ENCODE peak calls at places on chromosomes 6 and 20, in four cellular contexts. H is uterus, A is vagina, P is fibroblast of lung. N is an unnamed sample.

GRCh38 chr20:11676618-11677289 is 240.9 kb upstream of the BTBD3 start:
- DNase-seq in A (no peak), P (peak; percentile 26), H (no peak), N (peak; percentile 53)

GRCh38 chr20:48725589-48725991 is 102.2 kb downstream of the PREX1 start:
- DNase-seq in H (no peak), A (no peak), P (peak; percentile 68), N (no peak)

GRCh38 chr6:42263165-42263852 is 45.6 kb upstream of the MRPS10 start:
- DNase-seq in A (no peak), H (no peak), P (no peak), N (no peak)

GRCh38 chr6:44115866-44116265 is 11.4 kb downstream of the MRPL14 start:
- DNase-seq in H (no peak), P (peak; percentile 88), A (no peak), N (no peak)

GRCh38 chr20:23145281-23145700 is 59.2 kb upstream of the CD93 start:
- DNase-seq in P (peak; percentile 80), A (no peak), H (peak; percentile 38), N (no peak)

GRCh38 chr6:160057080-160057479 is 64.5 kb upstream of the SLC22A1 start:
- DNase-seq in P (no peak), H (no peak), A (no peak), N (no peak)

GRCh38 chr6:143271024-143271423 is 179.5 kb downstream of the ADAT2 start:
- DNase-seq in A (no peak), P (peak; percentile 85), H (no peak), N (no peak)

GRCh38 chr20:48718914-48719578 is 108.8 kb downstream of the PREX1 start:
- DNase-seq in H (no peak), A (no peak), P (no peak), N (no peak)

GRCh38 chr6:150544793-150545192 is 54.9 kb upstream of the PLEKHG1 start:
- DNase-seq in P (no peak), H (no peak), A (no peak), N (no peak)

GRCh38 chr6:131960371-131961133 is 9.4 kb upstream of the CCN2 start:
- DNase-seq in H (no peak), P (no peak), A (no peak), N (no peak)

GRCh38 chr6:128208851-128209580 is 308.2 kb upstream of the THEMIS start:
- DNase-seq in A (no peak), P (peak; percentile 79), H (no peak), N (no peak)

GRCh38 chr6:31308050-31308844 is 36.4 kb upstream of the HLA-C start:
- DNase-seq in A (no peak), H (no peak), P (no peak), N (no peak)

GRCh38 chr6:121480099-121480713 is 44.8 kb downstream of the GJA1 start:
- DNase-seq in A (no peak), H (no peak), P (no peak), N (no peak)

GRCh38 chr6:100216760-100217159 is 222.7 kb upstream of the MCHR2 start:
- DNase-seq in P (no peak), H (no peak), A (no peak), N (no peak)

GRCh38 chr6:79034865-79035264 is 43.2 kb downstream of the PHIP start:
- DNase-seq in A (no peak), P (peak; percentile 17), H (no peak), N (no peak)

GRCh38 chr6:142833054-142833453 is 111.9 kb downstream of the HIVEP2 start:
- DNase-seq in P (peak; percentile 96), H (no peak), A (no peak), N (no peak)

GRCh38 chr20:39874049-39874893 is 814.8 kb downstream of the MAFB start:
- DNase-seq in H (peak; percentile 68), P (peak; percentile 75), A (no peak), N (peak; percentile 31)

GRCh38 chr6:11016452-11016851 is 27.7 kb downstream of the ELOVL2 start:
- DNase-seq in H (no peak), P (no peak), A (no peak), N (no peak)

GRCh38 chr6:149044394-149044965 is 273.0 kb upstream of the TAB2 start:
- DNase-seq in H (no peak), P (peak; percentile 18), A (no peak), N (no peak)

GRCh38 chr20:56412949-56413348 is 889 bp downstream of the CASS4 start:
- DNase-seq in H (no peak), P (no peak), A (no peak), N (no peak)
- H3K4me3 ChIP-seq in H (no peak overlapping the region), P (peak overlapping the region; percentile 68), A (no peak overlapping the region), N (no peak overlapping the region)

DNA sequence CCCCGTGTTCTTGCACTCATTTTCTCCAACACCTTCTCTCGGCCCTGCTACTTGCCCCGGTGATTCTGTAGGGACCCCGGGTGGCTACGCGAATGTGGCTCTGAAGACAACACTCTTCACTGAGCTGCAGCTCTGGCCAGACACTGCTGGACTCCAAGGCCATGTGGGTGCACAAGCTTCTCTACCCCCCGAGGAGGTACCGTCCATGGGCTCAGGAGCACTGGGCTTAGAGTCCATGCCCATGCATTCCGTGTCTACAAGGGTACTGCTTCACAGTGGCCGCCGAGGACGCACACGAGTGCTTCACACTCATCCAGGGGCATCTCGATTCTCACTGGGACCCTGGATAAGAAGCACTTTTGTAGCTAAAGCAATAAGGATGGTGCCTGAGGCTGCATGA is 59.5 kb downstream of the SMOC2 start:
- DNase-seq in H (no peak), A (no peak), P (no peak), N (no peak)
- TF ChIP-seq CTCF in H (no peak), A (no peak), P (no peak), N (no peak)

DNA sequence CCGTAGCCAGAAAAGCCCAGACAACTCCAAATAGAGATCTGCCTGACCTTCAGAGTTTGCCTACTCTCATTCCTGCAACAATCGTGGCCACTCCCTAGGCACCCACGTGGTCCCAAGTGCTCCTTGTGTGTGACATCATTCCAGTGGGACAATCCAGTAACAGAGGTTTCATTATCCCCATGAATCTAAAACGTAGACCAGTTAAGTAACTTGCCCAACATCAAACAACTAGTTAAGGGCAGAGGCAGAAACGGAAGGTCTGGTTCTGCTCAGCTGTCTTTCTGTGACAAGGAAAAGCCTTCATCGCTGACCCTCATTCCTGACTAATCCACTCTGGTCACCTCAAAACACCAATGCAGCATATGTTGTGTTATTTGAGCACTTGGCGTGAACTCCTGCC is 261.4 kb upstream of the JARID2 start:
- DNase-seq in A (no peak), H (no peak), P (peak; percentile 17), N (peak; percentile 35)
- H3K27ac ChIP-seq in A (no peak overlapping the region), H (no peak overlapping the region), P (no peak overlapping the region), N (no peak overlapping the region)

DNA sequence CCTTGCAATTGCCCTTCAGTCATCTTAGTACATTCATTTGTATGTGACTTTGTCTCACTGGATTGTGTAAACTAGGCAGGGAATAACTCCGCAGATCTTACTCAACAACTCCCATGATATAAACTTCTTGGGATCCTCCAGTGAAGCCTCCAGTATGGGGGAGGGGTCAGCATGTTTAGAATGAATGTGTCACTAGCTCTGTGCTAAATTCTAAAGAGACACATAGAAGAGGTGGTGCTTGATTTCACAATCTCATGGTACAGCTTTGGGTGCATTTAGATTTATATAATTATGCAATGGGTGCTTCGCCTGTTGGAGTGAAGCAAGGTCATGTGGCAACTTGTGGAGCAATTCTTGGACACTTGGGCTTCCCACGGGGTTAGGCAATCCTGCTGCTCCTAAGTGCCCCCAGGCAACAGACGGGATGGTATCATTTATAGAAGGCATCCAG is 40.3 kb downstream of the SLC24A3 start:
- DNase-seq in H (peak; percentile 75), P (no peak), A (no peak), N (no peak)
- H3K4me3 ChIP-seq in H (no peak overlapping the region), P (no peak overlapping the region), A (no peak overlapping the region), N (no peak overlapping the region)

DNA sequence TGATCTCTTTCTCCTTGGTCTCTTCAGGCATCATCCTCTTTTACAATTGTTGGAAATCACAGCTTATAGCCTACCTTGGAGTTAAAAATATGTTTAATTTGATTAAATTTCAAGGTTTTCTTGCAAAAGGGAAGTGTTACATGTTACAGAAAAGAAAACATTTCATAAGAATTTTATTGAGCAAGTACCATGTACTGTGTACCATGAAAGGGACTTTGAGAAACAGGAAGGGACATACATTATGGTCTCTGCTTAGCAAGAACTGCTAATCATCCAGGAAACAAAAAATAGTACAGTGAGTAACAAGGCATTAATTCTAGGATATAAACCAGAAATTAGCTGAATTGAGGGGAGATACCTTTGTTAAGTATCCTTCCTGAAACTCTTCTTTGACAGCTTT is 145.3 kb upstream of the SPACA1 start:
- DNase-seq in A (no peak), P (no peak), H (no peak), N (no peak)
- TF ChIP-seq CTCF in A (no peak), P (no peak), H (no peak), N (no peak)

GRCh38 chr20:46214831-46215488 is 93.3 kb downstream of the CDH22 start:
- DNase-seq in H (no peak), P (no peak), A (no peak), N (no peak)

GRCh38 chr20:46215913-46216707 is 92.2 kb downstream of the CDH22 start:
- DNase-seq in H (no peak), A (no peak), P (peak; percentile 59), N (no peak)

GRCh38 chr20:46212876-46213275 is 94.8 kb downstream of the CD40 start:
- DNase-seq in P (no peak), A (no peak), H (no peak), N (no peak)

GRCh38 chr20:46212252-46212651 is 94.1 kb downstream of the CD40 start:
- DNase-seq in H (no peak), P (no peak), A (no peak), N (no peak)

DNA sequence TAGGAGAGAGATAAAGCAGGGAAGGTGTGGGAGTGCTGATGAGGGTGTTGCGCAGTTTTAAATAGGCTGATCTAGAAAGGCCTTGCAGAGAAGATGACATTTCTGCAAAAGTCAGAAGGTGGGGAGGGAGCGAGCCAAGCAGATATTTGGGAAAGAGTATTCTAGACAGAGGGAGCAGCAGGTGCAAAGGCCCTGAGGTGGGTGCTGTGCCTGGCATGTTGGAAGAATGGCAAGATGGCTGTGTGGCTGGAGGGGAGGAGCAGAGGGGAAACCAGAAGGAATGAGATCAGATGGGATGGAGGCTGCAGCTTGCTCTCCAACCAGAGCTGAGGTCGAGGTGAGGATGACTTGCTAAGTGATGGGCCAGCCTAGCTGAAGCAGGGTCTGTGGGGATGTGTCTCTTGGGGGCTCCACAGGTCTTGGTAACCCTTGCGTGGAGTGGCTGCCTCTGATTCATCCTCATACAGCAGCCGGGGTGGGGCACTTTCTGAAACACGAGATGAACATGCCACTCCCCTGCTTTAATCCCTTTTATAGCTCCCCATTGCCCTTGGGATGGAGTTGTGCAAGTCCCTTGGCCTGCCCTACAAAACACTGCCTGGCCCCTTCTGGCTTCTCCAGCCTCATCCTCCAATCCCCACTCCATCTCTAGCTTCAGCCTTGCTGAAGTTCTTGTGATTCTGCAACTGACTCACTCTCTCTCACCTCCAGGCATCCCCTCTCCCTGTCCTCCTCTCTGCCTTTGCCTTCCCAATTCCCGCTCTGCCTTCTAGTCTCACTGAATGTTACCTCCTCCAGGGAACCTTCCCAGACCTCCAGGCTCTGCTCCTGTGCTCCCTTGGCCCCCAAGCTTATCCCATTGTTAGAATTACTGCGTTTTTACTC is 94.1 kb downstream of the CDH22 start:
- DNase-seq in P (no peak), H (no peak), A (no peak), N (no peak)
- H3K27ac ChIP-seq in P (no peak overlapping the region), H (no peak overlapping the region), A (no peak overlapping the region), N (no peak overlapping the region)